ENCODE peak calls at places on chromosomes 11 and 22, in nine cellular contexts. One of them, this sample, is unnamed.

GRCh38 chr11:58578635-58579191 is at the start of gene ZFP91:
- DNase-seq in bronchial epithelial cell: peak
- DNase-seq in WTC11: peak
- DNase-seq in HFFc6: peak
- DNase-seq in lower lobe of right lung: peak
- DNase-seq in tibial nerve: peak
- DNase-seq in brain microvascular endothelial cell: peak
- DNase-seq in AG04450: peak
- DNase-seq in GM12865: peak
- DNase-seq in this sample: peak

GRCh38 chr22:24894220-24894975 is 52.1 kb downstream of the LHFPL7 start:
- DNase-seq in bronchial epithelial cell: peak
- DNase-seq in lower lobe of right lung: peak
- DNase-seq in WTC11: no peak
- DNase-seq in GM12865: peak
- DNase-seq in AG04450: peak
- DNase-seq in tibial nerve: peak
- DNase-seq in HFFc6: peak
- DNase-seq in brain microvascular endothelial cell: peak
- DNase-seq in this sample: peak

GRCh38 chr11:115751244-115751643 is 247.0 kb upstream of the CADM1 start:
- DNase-seq in HFFc6: no peak
- DNase-seq in tibial nerve: no peak
- DNase-seq in GM12865: no peak
- DNase-seq in brain microvascular endothelial cell: no peak
- DNase-seq in WTC11: no peak
- DNase-seq in lower lobe of right lung: no peak
- DNase-seq in bronchial epithelial cell: no peak
- DNase-seq in AG04450: no peak
- DNase-seq in this sample: no peak

GRCh38 chr11:73129198-73129597 is 12.9 kb downstream of the FCHSD2 start:
- DNase-seq in WTC11: no peak
- DNase-seq in tibial nerve: no peak
- DNase-seq in HFFc6: no peak
- DNase-seq in brain microvascular endothelial cell: no peak
- DNase-seq in bronchial epithelial cell: no peak
- DNase-seq in lower lobe of right lung: no peak
- DNase-seq in GM12865: no peak
- DNase-seq in AG04450: no peak
- DNase-seq in this sample: no peak

GRCh38 chr22:47605441-47605840 is 843.0 kb downstream of the TBC1D22A start:
- DNase-seq in HFFc6: no peak
- DNase-seq in tibial nerve: no peak
- DNase-seq in brain microvascular endothelial cell: no peak
- DNase-seq in GM12865: no peak
- DNase-seq in AG04450: no peak
- DNase-seq in bronchial epithelial cell: no peak
- DNase-seq in WTC11: no peak
- DNase-seq in lower lobe of right lung: no peak
- DNase-seq in this sample: peak

GRCh38 chr11:73077454-73077853 is 64.7 kb downstream of the FCHSD2 start:
- DNase-seq in AG04450: no peak
- DNase-seq in tibial nerve: no peak
- DNase-seq in lower lobe of right lung: no peak
- DNase-seq in HFFc6: no peak
- DNase-seq in WTC11: no peak
- DNase-seq in brain microvascular endothelial cell: no peak
- DNase-seq in GM12865: no peak
- DNase-seq in bronchial epithelial cell: no peak
- DNase-seq in this sample: no peak

GRCh38 chr22:35642305-35642741 is 5.9 kb upstream of the APOL6 start:
- DNase-seq in tibial nerve: no peak
- DNase-seq in bronchial epithelial cell: no peak
- DNase-seq in brain microvascular endothelial cell: no peak
- DNase-seq in GM12865: no peak
- DNase-seq in lower lobe of right lung: no peak
- DNase-seq in WTC11: no peak
- DNase-seq in HFFc6: peak
- DNase-seq in AG04450: no peak
- DNase-seq in this sample: no peak

GRCh38 chr22:20386972-20387371 is 7.0 kb upstream of the ZNF74 start:
- DNase-seq in GM12865: no peak
- DNase-seq in brain microvascular endothelial cell: no peak
- DNase-seq in bronchial epithelial cell: no peak
- DNase-seq in tibial nerve: no peak
- DNase-seq in AG04450: no peak
- DNase-seq in WTC11: no peak
- DNase-seq in HFFc6: no peak
- DNase-seq in lower lobe of right lung: no peak
- DNase-seq in this sample: no peak

GRCh38 chr11:68826726-68827125 is 15.0 kb downstream of the CPT1A start:
- DNase-seq in lower lobe of right lung: no peak
- DNase-seq in bronchial epithelial cell: no peak
- DNase-seq in HFFc6: no peak
- DNase-seq in AG04450: no peak
- DNase-seq in WTC11: no peak
- DNase-seq in GM12865: no peak
- DNase-seq in brain microvascular endothelial cell: no peak
- DNase-seq in tibial nerve: no peak
- DNase-seq in this sample: no peak

GRCh38 chr11:27705873-27706820 is 5.9 kb upstream of the BDNF start:
- DNase-seq in brain microvascular endothelial cell: no peak
- DNase-seq in tibial nerve: no peak
- DNase-seq in AG04450: no peak
- DNase-seq in bronchial epithelial cell: peak
- DNase-seq in GM12865: peak
- DNase-seq in lower lobe of right lung: no peak
- DNase-seq in WTC11: peak
- DNase-seq in HFFc6: no peak
- DNase-seq in this sample: no peak

GRCh38 chr22:38907767-38908166 is 35.8 kb upstream of the CBX6 start:
- DNase-seq in tibial nerve: no peak
- DNase-seq in GM12865: no peak
- DNase-seq in lower lobe of right lung: no peak
- DNase-seq in WTC11: no peak
- DNase-seq in AG04450: no peak
- DNase-seq in HFFc6: no peak
- DNase-seq in bronchial epithelial cell: no peak
- DNase-seq in brain microvascular endothelial cell: no peak
- DNase-seq in this sample: no peak

GRCh38 chr11:80155412-80156017 is 714.7 kb upstream of the TENM4 start:
- DNase-seq in GM12865: peak
- DNase-seq in tibial nerve: no peak
- DNase-seq in HFFc6: peak
- DNase-seq in AG04450: no peak
- DNase-seq in lower lobe of right lung: no peak
- DNase-seq in brain microvascular endothelial cell: peak
- DNase-seq in WTC11: no peak
- DNase-seq in bronchial epithelial cell: peak
- DNase-seq in this sample: no peak

GRCh38 chr11:132353255-132353654 is 982.8 kb downstream of the NTM start:
- DNase-seq in HFFc6: no peak
- DNase-seq in AG04450: no peak
- DNase-seq in bronchial epithelial cell: no peak
- DNase-seq in GM12865: no peak
- DNase-seq in lower lobe of right lung: no peak
- DNase-seq in brain microvascular endothelial cell: no peak
- DNase-seq in tibial nerve: no peak
- DNase-seq in WTC11: no peak
- DNase-seq in this sample: no peak

GRCh38 chr22:26461188-26461810 is 22.3 kb downstream of the HPS4 start:
- DNase-seq in GM12865: peak
- DNase-seq in AG04450: no peak
- DNase-seq in HFFc6: peak
- DNase-seq in tibial nerve: peak
- DNase-seq in lower lobe of right lung: peak
- DNase-seq in brain microvascular endothelial cell: peak
- DNase-seq in WTC11: peak
- DNase-seq in bronchial epithelial cell: peak
- DNase-seq in this sample: no peak

GRCh38 chr11:6735306-6735705 is 36.5 kb downstream of the OR2AG2 start:
- DNase-seq in lower lobe of right lung: no peak
- DNase-seq in AG04450: no peak
- DNase-seq in WTC11: no peak
- DNase-seq in brain microvascular endothelial cell: no peak
- DNase-seq in HFFc6: no peak
- DNase-seq in tibial nerve: no peak
- DNase-seq in GM12865: no peak
- DNase-seq in bronchial epithelial cell: peak
- DNase-seq in this sample: no peak

GRCh38 chr22:35437038-35437437 is 37.1 kb downstream of the MCM5 start:
- DNase-seq in tibial nerve: no peak
- DNase-seq in WTC11: no peak
- DNase-seq in AG04450: no peak
- DNase-seq in lower lobe of right lung: no peak
- DNase-seq in GM12865: peak
- DNase-seq in brain microvascular endothelial cell: no peak
- DNase-seq in bronchial epithelial cell: no peak
- DNase-seq in HFFc6: no peak
- DNase-seq in this sample: no peak

GRCh38 chr11:70255717-70256116 is 14.8 kb upstream of the PPFIA1 start:
- DNase-seq in HFFc6: no peak
- DNase-seq in lower lobe of right lung: no peak
- DNase-seq in WTC11: no peak
- DNase-seq in AG04450: no peak
- DNase-seq in bronchial epithelial cell: no peak
- DNase-seq in GM12865: no peak
- DNase-seq in tibial nerve: no peak
- DNase-seq in brain microvascular endothelial cell: no peak
- DNase-seq in this sample: no peak

GRCh38 chr11:104467414-104467813 is 303.5 kb upstream of the PDGFD start:
- DNase-seq in WTC11: no peak
- DNase-seq in brain microvascular endothelial cell: peak
- DNase-seq in HFFc6: no peak
- DNase-seq in AG04450: no peak
- DNase-seq in bronchial epithelial cell: no peak
- DNase-seq in GM12865: no peak
- DNase-seq in tibial nerve: no peak
- DNase-seq in lower lobe of right lung: no peak
- DNase-seq in this sample: no peak

GRCh38 chr11:98601181-98601773 is 419.5 kb upstream of the CNTN5 start:
- DNase-seq in lower lobe of right lung: peak
- DNase-seq in tibial nerve: no peak
- DNase-seq in HFFc6: no peak
- DNase-seq in bronchial epithelial cell: no peak
- DNase-seq in WTC11: no peak
- DNase-seq in brain microvascular endothelial cell: no peak
- DNase-seq in AG04450: no peak
- DNase-seq in GM12865: no peak
- DNase-seq in this sample: no peak

DNA sequence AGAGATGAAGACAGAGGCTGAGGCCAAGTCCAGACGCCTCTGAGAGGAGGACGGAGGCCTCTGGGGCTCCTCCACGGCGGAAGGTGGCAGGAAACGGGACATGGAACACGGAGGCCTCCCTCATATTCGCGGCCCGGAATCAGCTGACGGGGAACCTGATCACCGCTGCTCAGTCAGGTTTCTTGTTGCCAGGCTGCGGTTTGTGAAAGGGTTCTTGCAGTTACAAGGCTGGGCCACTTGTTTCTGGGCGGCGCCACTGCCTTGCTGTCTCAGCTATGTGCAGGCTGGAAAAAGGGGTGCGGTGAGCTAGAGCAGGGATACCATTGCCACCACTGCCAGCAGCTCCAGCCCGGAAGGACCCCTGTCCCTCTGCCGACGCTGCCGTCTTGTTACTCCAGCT is 10.0 kb upstream of the MMP1 start:
- DNase-seq in tibial nerve: no peak
- DNase-seq in HFFc6: no peak
- DNase-seq in bronchial epithelial cell: no peak
- DNase-seq in GM12865: peak
- DNase-seq in AG04450: no peak
- DNase-seq in brain microvascular endothelial cell: peak
- DNase-seq in WTC11: peak
- DNase-seq in lower lobe of right lung: peak
- DNase-seq in this sample: no peak
- TF ChIP-seq CTCF in tibial nerve: no peak
- TF ChIP-seq CTCF in HFFc6: peak
- TF ChIP-seq CTCF in bronchial epithelial cell: peak
- TF ChIP-seq CTCF in GM12865: peak
- TF ChIP-seq CTCF in AG04450: peak
- TF ChIP-seq CTCF in brain microvascular endothelial cell: peak
- TF ChIP-seq CTCF in WTC11: peak
- TF ChIP-seq CTCF in lower lobe of right lung: no peak
- TF ChIP-seq CTCF in this sample: no peak

DNA sequence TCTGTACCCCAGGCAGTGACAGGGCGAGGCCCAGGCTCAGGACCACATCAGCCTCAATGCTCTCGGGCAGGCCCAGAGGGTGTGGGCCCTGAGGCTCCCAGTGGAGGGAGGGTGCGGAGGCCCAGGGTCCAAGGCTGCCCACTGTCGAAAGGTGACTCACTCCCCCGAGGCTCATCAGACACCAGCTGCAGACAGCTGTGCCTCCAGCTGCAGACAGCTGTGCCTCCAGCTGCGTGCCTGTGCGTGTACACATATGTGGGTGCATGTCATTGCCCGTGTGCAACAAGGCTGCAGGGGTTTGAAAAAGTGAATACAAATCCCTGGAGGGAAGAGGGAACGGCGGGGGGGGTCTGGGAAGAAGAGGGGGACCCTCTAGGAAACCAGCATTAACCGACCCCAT is 134.3 kb downstream of the BRD1 start:
- DNase-seq in bronchial epithelial cell: no peak
- DNase-seq in tibial nerve: no peak
- DNase-seq in WTC11: no peak
- DNase-seq in AG04450: no peak
- DNase-seq in HFFc6: no peak
- DNase-seq in GM12865: no peak
- DNase-seq in lower lobe of right lung: no peak
- DNase-seq in brain microvascular endothelial cell: no peak
- DNase-seq in this sample: no peak
- TF ChIP-seq CTCF in bronchial epithelial cell: no peak
- TF ChIP-seq CTCF in tibial nerve: no peak
- TF ChIP-seq CTCF in WTC11: no peak
- TF ChIP-seq CTCF in AG04450: no peak
- TF ChIP-seq CTCF in HFFc6: no peak
- TF ChIP-seq CTCF in GM12865: no peak
- TF ChIP-seq CTCF in lower lobe of right lung: no peak
- TF ChIP-seq CTCF in brain microvascular endothelial cell: no peak
- TF ChIP-seq CTCF in this sample: no peak

GRCh38 chr22:21643533-21644357 is 1.6 kb downstream of the SDF2L1 start:
- DNase-seq in brain microvascular endothelial cell: no peak
- DNase-seq in tibial nerve: no peak
- DNase-seq in lower lobe of right lung: no peak
- DNase-seq in WTC11: no peak
- DNase-seq in GM12865: no peak
- DNase-seq in HFFc6: no peak
- DNase-seq in bronchial epithelial cell: no peak
- DNase-seq in AG04450: no peak
- DNase-seq in this sample: no peak
- TF ChIP-seq CTCF in brain microvascular endothelial cell: peak
- TF ChIP-seq CTCF in tibial nerve: no peak
- TF ChIP-seq CTCF in lower lobe of right lung: no peak
- TF ChIP-seq CTCF in WTC11: no peak
- TF ChIP-seq CTCF in GM12865: peak
- TF ChIP-seq CTCF in HFFc6: peak
- TF ChIP-seq CTCF in bronchial epithelial cell: peak
- TF ChIP-seq CTCF in AG04450: no peak
- TF ChIP-seq CTCF in this sample: no peak

DNA sequence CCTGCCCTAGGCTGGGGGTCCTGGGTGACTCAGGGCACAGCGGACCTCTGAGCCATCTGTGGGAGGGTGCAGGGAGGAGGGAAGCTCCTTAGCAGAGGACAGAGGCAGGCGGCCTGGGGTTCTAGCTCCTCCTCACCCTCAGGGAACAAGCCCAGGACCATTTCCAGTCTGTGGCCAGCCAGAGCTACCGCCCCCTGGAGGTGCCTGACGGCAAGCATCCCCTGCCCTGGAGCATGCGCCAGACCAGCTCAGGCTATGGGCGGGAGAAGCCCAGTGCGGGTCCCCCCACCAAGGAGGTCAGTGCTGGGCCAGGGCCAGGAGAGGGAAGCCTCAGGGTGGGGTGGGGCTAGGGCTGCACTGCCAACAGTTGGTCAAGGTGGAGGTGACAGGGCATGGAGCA is 26.0 kb upstream of the LRRC10B start:
- DNase-seq in brain microvascular endothelial cell: no peak
- DNase-seq in AG04450: no peak
- DNase-seq in lower lobe of right lung: no peak
- DNase-seq in GM12865: peak
- DNase-seq in HFFc6: peak
- DNase-seq in WTC11: peak
- DNase-seq in bronchial epithelial cell: no peak
- DNase-seq in tibial nerve: no peak
- DNase-seq in this sample: no peak
- TF ChIP-seq CTCF in brain microvascular endothelial cell: peak
- TF ChIP-seq CTCF in AG04450: peak
- TF ChIP-seq CTCF in lower lobe of right lung: peak
- TF ChIP-seq CTCF in GM12865: peak
- TF ChIP-seq CTCF in HFFc6: peak
- TF ChIP-seq CTCF in WTC11: peak
- TF ChIP-seq CTCF in bronchial epithelial cell: peak
- TF ChIP-seq CTCF in tibial nerve: no peak
- TF ChIP-seq CTCF in this sample: no peak

This sample was measured in ascending aorta.